ENCODE peak calls at places on chromosomes 12 and 14, in ten cellular contexts. V is gastrocnemius medialis, Z is endodermal cell, U is RWPE1, Y is esophagus squamous epithelium, M is A549, L is body of pancreas, G is PC-9, F is cardiac muscle cell, I is brain microvascular endothelial cell. C is an unnamed sample.

GRCh38 chr12:121596526-121596925 is 15.7 kb upstream of the KDM2B start:
- DNase-seq in V (no peak), Z (no peak), U (no peak), Y (no peak), M (no peak), L (no peak), G (no peak), F (no peak), I (no peak), C (no peak)

GRCh38 chr14:70394674-70395073 is 22.2 kb downstream of the SYNJ2BP start:
- DNase-seq in V (no peak), Z (no peak), U (no peak), Y (no peak), M (no peak), L (no peak), G (no peak), F (no peak), I (no peak), C (no peak)

GRCh38 chr12:113201187-113202177 is 16.0 kb downstream of the RITA1 start:
- DNase-seq in V (no peak), Z (no peak), U (no peak), Y (no peak), M (no peak), L (peak), G (no peak), F (no peak), I (no peak), C (no peak)

GRCh38 chr14:85572021-85572420 is 42.1 kb downstream of the FLRT2 start:
- DNase-seq in V (no peak), Z (no peak), U (no peak), Y (no peak), M (no peak), L (no peak), G (no peak), F (peak), I (no peak), C (no peak)

GRCh38 chr14:39266589-39266870 is 32.8 kb downstream of the MIA2 start:
- DNase-seq in V (no peak), Z (no peak), U (peak), Y (peak), M (peak), L (peak), G (no peak), F (no peak), I (no peak), C (no peak)

GRCh38 chr14:26204954-26205479 is 392.8 kb downstream of the NOVA1 start:
- DNase-seq in V (peak), Z (peak), U (no peak), Y (no peak), M (no peak), L (peak), G (no peak), F (peak), I (no peak), C (no peak)

GRCh38 chr12:26748741-26749431 is 84.1 kb downstream of the ITPR2 start:
- DNase-seq in V (no peak), Z (no peak), U (peak), Y (no peak), M (no peak), L (no peak), G (no peak), F (no peak), I (peak), C (peak)

GRCh38 chr12:99810718-99811593 is 163.4 kb downstream of the GARIN6 start:
- DNase-seq in V (no peak), Z (no peak), U (no peak), Y (no peak), M (peak), L (peak), G (no peak), F (no peak), I (peak), C (peak)

GRCh38 chr12:111687255-111687654 is 1.4 kb downstream of the ACAD10 start:
- DNase-seq in V (no peak), Z (no peak), U (peak), Y (no peak), M (peak), L (no peak), G (no peak), F (no peak), I (no peak), C (no peak)

GRCh38 chr12:74790958-74791357 is 253.3 kb downstream of the ATXN7L3B start:
- DNase-seq in V (peak), Z (peak), U (no peak), Y (no peak), M (no peak), L (no peak), G (no peak), F (no peak), I (no peak), C (no peak)

GRCh38 chr14:42541535-42542001 is 934.9 kb downstream of the LRFN5 start:
- DNase-seq in V (no peak), Z (no peak), U (no peak), Y (no peak), M (no peak), L (no peak), G (no peak), F (no peak), I (no peak), C (peak)

GRCh38 chr14:96901227-96901626 is 104.0 kb downstream of the VRK1 start:
- DNase-seq in V (no peak), Z (no peak), U (no peak), Y (no peak), M (no peak), L (no peak), G (no peak), F (no peak), I (no peak), C (no peak)

GRCh38 chr14:74425525-74426201 is 347 bp downstream of the SYNDIG1L start:
- DNase-seq in V (no peak), Z (peak), U (peak), Y (no peak), M (no peak), L (peak), G (no peak), F (peak), I (no peak), C (no peak)

GRCh38 chr12:102634216-102634615 is 153.9 kb upstream of the IGF1 start:
- DNase-seq in V (no peak), Z (no peak), U (no peak), Y (no peak), M (no peak), L (no peak), G (no peak), F (no peak), I (peak), C (peak)

GRCh38 chr14:34030864-34031263 is 80.0 kb upstream of the EGLN3 start:
- DNase-seq in V (peak), Z (no peak), U (no peak), Y (no peak), M (no peak), L (no peak), G (no peak), F (no peak), I (no peak), C (peak)

GRCh38 chr14:63276016-63276415 is 42.7 kb downstream of the GPHB5 start:
- DNase-seq in V (no peak), Z (no peak), U (no peak), Y (no peak), M (no peak), L (no peak), G (no peak), F (no peak), I (no peak), C (no peak)

DNA sequence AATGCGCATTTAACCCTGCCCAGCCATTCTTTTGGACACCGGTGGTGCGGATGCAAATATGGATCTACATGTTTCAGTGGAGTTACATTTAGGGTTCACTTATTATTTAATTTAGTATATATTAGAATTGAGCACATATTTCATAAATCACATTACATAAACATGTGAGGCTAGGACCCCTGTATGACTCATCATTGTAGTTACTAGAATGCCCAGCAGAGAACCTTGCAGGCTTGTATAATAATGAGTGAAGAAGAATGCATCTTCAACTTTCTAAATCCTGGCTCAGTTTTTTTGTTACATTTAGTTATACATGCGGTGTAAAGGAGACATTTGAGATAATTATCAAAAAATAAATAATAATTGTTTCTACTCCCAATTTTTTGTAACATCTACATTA is 369.0 kb downstream of the ATP23 start:
- DNase-seq in V (no peak), Z (no peak), U (no peak), Y (no peak), M (peak), L (no peak), G (peak), F (no peak), I (peak), C (peak)
- TF ChIP-seq CTCF in V (no peak), Z (peak), U (no peak), Y (no peak), M (no peak), L (no peak), G (no peak), F (no peak), I (peak), C (no peak)

DNA sequence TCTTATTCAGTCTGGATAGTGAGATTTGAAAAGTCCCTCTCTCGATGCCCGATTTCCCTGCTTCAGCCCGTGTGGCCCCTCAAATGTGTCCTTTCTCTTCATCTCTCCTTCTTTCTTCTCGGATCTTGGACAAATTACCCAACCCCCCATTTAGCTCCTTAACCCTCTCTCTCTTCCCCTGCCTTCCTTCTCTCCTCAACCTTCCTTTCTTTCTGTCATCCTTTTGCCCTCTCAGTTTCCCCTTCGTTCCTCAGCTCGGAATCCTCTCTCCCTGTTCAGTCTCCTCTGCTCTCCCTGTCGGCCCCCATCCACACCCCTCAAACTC is 5.7 kb downstream of the GPR84 start:
- DNase-seq in V (no peak), Z (no peak), U (no peak), Y (no peak), M (no peak), L (no peak), G (no peak), F (no peak), I (no peak), C (no peak)
- H3K27ac ChIP-seq in V (peak), Z (peak), U (peak), Y (peak), M (peak), L (peak), G (no peak), F (peak), I (peak), C (peak)

DNA sequence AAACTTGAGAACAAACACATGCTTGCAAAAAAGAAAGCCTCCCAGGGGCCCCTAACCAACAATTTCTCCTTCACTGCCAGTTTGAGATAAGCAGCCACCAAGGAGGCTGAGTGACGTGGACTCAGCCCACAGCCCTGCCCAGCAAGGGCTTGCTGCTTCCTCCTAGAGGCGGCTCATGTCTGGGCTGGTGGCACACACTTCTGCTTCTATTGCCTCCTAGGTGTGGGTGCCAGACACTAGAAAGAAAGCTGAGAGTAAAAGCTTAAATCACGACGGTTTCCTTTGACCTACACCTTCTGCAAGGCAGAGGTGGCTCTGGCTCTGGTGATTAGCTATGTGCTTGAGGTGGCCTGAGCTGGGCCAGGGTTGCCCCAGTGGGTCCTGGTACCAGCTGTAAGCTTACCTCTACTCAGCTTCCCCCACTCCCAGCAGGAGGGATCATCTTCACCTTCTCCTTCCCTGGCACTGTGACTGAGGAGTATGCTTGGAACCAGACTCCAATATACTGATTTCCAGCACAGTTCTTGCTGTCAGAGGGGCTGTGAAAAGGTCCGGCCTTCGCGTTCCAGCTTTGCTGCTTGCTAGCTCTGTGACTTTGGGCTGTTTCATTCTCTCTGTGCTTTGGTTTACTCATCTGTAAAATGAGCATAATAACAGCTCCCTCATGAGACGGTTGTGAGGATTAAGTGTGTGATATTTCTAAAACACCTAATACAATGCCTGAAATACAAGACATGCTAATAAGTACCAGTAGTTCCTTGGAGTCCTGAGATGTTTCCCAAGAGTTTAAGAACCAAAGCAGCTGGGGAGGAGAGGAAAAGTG is 89.7 kb upstream of the PARP11 start:
- DNase-seq in V (peak), Z (peak), U (no peak), Y (no peak), M (no peak), L (peak), G (no peak), F (peak), I (no peak), C (no peak)
- TF ChIP-seq CTCF in V (no peak), Z (peak), U (no peak), Y (no peak), M (no peak), L (no peak), G (no peak), F (no peak), I (no peak), C (peak)

GRCh38 chr14:93010543-93011541 is 87.9 kb downstream of the CHGA start:
- DNase-seq in V (no peak), Z (no peak), U (no peak), Y (no peak), M (no peak), L (no peak), G (no peak), F (no peak), I (no peak), C (no peak)

GRCh38 chr14:93012516-93013367 is 89.8 kb downstream of the CHGA start:
- DNase-seq in V (no peak), Z (no peak), U (no peak), Y (no peak), M (no peak), L (no peak), G (no peak), F (no peak), I (peak), C (no peak)

GRCh38 chr14:93013368-93013719 is 90.4 kb downstream of the CHGA start:
- DNase-seq in V (no peak), Z (no peak), U (no peak), Y (no peak), M (no peak), L (no peak), G (no peak), F (no peak), I (peak), C (no peak)

GRCh38 chr14:93010118-93010475 is 87.1 kb downstream of the CHGA start:
- DNase-seq in V (no peak), Z (no peak), U (no peak), Y (no peak), M (no peak), L (no peak), G (no peak), F (no peak), I (no peak), C (no peak)

GRCh38 chr14:93011650-93012317 is 88.8 kb downstream of the CHGA start:
- DNase-seq in V (peak), Z (no peak), U (no peak), Y (no peak), M (no peak), L (no peak), G (no peak), F (no peak), I (no peak), C (no peak)
- H3K27ac ChIP-seq in V (peak), Z (no peak), U (peak), Y (no peak), M (no peak), L (no peak), G (no peak), F (no peak), I (no peak), C (no peak)

DNA sequence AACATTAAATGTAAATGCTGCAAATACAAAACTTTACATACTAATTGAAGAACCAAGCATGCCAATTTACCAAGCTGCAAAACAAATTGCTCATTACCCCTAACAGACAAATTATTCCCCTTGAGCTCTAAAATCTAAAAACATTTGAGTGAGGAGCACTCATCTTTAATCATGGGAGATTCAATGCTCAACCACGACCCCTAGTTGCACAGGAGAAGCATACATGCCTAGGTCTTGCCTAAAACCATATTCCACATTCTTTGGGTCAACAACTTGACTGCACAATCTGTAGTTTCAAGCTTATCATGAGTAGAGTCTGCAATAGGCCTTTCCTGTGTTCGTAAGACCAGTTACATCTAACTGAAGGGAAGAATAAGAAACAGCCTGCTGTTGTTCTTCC is 69.7 kb downstream of the MGAT4C start:
- DNase-seq in V (no peak), Z (no peak), U (peak), Y (no peak), M (peak), L (no peak), G (no peak), F (no peak), I (no peak), C (no peak)
- TF ChIP-seq CTCF in V (no peak), Z (peak), U (no peak), Y (no peak), M (no peak), L (no peak), G (no peak), F (peak), I (peak), C (peak)

C was measured in foreskin keratinocyte.